ENCODE peak calls at places on chromosomes 7 and 10, in ten cellular contexts. One of them, this sample, is unnamed.

GRCh38 chr10:132102071-132102716 is 36.4 kb downstream of the JAKMIP3 start:
- DNase-seq in OCI-LY7: no peak
- DNase-seq in NCI-H1105 treated with DMSO at 0.1 percent for 48 hours: no peak
- DNase-seq in NCI-H1417: no peak
- DNase-seq in activated effector memory CD4-positive, alpha-beta T cell treated with anti-CD3 and anti-CD28 coated beads, Interleukin-2, amount 50 U/mL, for 16 hours: no peak
- DNase-seq in GM03348: no peak
- DNase-seq in iPS DF 19.7: no peak
- DNase-seq in NCI-H1694 treated with DMSO at 0.1 percent for 48 hours: no peak
- DNase-seq in SHP77: no peak
- DNase-seq in left ventricle myocardium superior: no peak
- DNase-seq in this sample: no peak

GRCh38 chr7:139246905-139247304 is 15.9 kb downstream of the UBN2 start:
- DNase-seq in NCI-H1105 treated with DMSO at 0.1 percent for 48 hours: no peak
- DNase-seq in iPS DF 19.7: no peak
- DNase-seq in left ventricle myocardium superior: no peak
- DNase-seq in NCI-H1417: no peak
- DNase-seq in GM03348: peak; percentile 50
- DNase-seq in activated effector memory CD4-positive, alpha-beta T cell treated with anti-CD3 and anti-CD28 coated beads, Interleukin-2, amount 50 U/mL, for 16 hours: no peak
- DNase-seq in NCI-H1694 treated with DMSO at 0.1 percent for 48 hours: no peak
- DNase-seq in SHP77: no peak
- DNase-seq in OCI-LY7: no peak
- DNase-seq in this sample: no peak

GRCh38 chr7:100655908-100656674 is at the start of gene ACTL6B:
- DNase-seq in GM03348: peak; percentile 91
- DNase-seq in SHP77: peak; percentile 87
- DNase-seq in left ventricle myocardium superior: peak; percentile 78
- DNase-seq in activated effector memory CD4-positive, alpha-beta T cell treated with anti-CD3 and anti-CD28 coated beads, Interleukin-2, amount 50 U/mL, for 16 hours: peak; percentile 82
- DNase-seq in NCI-H1105 treated with DMSO at 0.1 percent for 48 hours: peak; percentile 78
- DNase-seq in NCI-H1417: peak; percentile 88
- DNase-seq in OCI-LY7: no peak
- DNase-seq in NCI-H1694 treated with DMSO at 0.1 percent for 48 hours: peak; percentile 68
- DNase-seq in iPS DF 19.7: peak; percentile 48
- DNase-seq in this sample: no peak

GRCh38 chr7:15747187-15748111 is 61.0 kb upstream of the MEOX2 start:
- DNase-seq in activated effector memory CD4-positive, alpha-beta T cell treated with anti-CD3 and anti-CD28 coated beads, Interleukin-2, amount 50 U/mL, for 16 hours: no peak
- DNase-seq in NCI-H1105 treated with DMSO at 0.1 percent for 48 hours: no peak
- DNase-seq in NCI-H1417: no peak
- DNase-seq in OCI-LY7: no peak
- DNase-seq in SHP77: no peak
- DNase-seq in iPS DF 19.7: no peak
- DNase-seq in left ventricle myocardium superior: no peak
- DNase-seq in GM03348: peak; percentile 41
- DNase-seq in NCI-H1694 treated with DMSO at 0.1 percent for 48 hours: no peak
- DNase-seq in this sample: no peak

GRCh38 chr7:108972009-108972408 is 402.3 kb downstream of the DNAJB9 start:
- DNase-seq in activated effector memory CD4-positive, alpha-beta T cell treated with anti-CD3 and anti-CD28 coated beads, Interleukin-2, amount 50 U/mL, for 16 hours: no peak
- DNase-seq in NCI-H1694 treated with DMSO at 0.1 percent for 48 hours: no peak
- DNase-seq in OCI-LY7: no peak
- DNase-seq in left ventricle myocardium superior: no peak
- DNase-seq in GM03348: no peak
- DNase-seq in NCI-H1105 treated with DMSO at 0.1 percent for 48 hours: peak; percentile 43
- DNase-seq in SHP77: no peak
- DNase-seq in NCI-H1417: no peak
- DNase-seq in iPS DF 19.7: no peak
- DNase-seq in this sample: no peak

GRCh38 chr10:80415734-80416281 is 7.5 kb downstream of the PRXL2A start:
- DNase-seq in NCI-H1417: no peak
- DNase-seq in left ventricle myocardium superior: no peak
- DNase-seq in SHP77: no peak
- DNase-seq in OCI-LY7: no peak
- DNase-seq in NCI-H1105 treated with DMSO at 0.1 percent for 48 hours: no peak
- DNase-seq in NCI-H1694 treated with DMSO at 0.1 percent for 48 hours: no peak
- DNase-seq in activated effector memory CD4-positive, alpha-beta T cell treated with anti-CD3 and anti-CD28 coated beads, Interleukin-2, amount 50 U/mL, for 16 hours: no peak
- DNase-seq in iPS DF 19.7: no peak
- DNase-seq in GM03348: no peak
- DNase-seq in this sample: no peak

GRCh38 chr7:102125127-102125561 is 161.5 kb upstream of the SH2B2 start:
- DNase-seq in SHP77: no peak
- DNase-seq in NCI-H1417: no peak
- DNase-seq in iPS DF 19.7: peak; percentile 60
- DNase-seq in left ventricle myocardium superior: peak; percentile 70
- DNase-seq in NCI-H1694 treated with DMSO at 0.1 percent for 48 hours: no peak
- DNase-seq in activated effector memory CD4-positive, alpha-beta T cell treated with anti-CD3 and anti-CD28 coated beads, Interleukin-2, amount 50 U/mL, for 16 hours: no peak
- DNase-seq in OCI-LY7: no peak
- DNase-seq in GM03348: peak; percentile 91
- DNase-seq in NCI-H1105 treated with DMSO at 0.1 percent for 48 hours: no peak
- DNase-seq in this sample: no peak

GRCh38 chr10:55500931-55501559 is 700.0 kb upstream of the PCDH15 start:
- DNase-seq in activated effector memory CD4-positive, alpha-beta T cell treated with anti-CD3 and anti-CD28 coated beads, Interleukin-2, amount 50 U/mL, for 16 hours: no peak
- DNase-seq in left ventricle myocardium superior: no peak
- DNase-seq in SHP77: no peak
- DNase-seq in iPS DF 19.7: peak; percentile 35
- DNase-seq in OCI-LY7: peak; percentile 10
- DNase-seq in GM03348: peak; percentile 7
- DNase-seq in NCI-H1694 treated with DMSO at 0.1 percent for 48 hours: no peak
- DNase-seq in NCI-H1105 treated with DMSO at 0.1 percent for 48 hours: peak; percentile 38
- DNase-seq in NCI-H1417: peak; percentile 25
- DNase-seq in this sample: no peak

GRCh38 chr10:103295391-103296044 is 18.6 kb downstream of the INA start:
- DNase-seq in SHP77: no peak
- DNase-seq in NCI-H1105 treated with DMSO at 0.1 percent for 48 hours: no peak
- DNase-seq in activated effector memory CD4-positive, alpha-beta T cell treated with anti-CD3 and anti-CD28 coated beads, Interleukin-2, amount 50 U/mL, for 16 hours: no peak
- DNase-seq in OCI-LY7: no peak
- DNase-seq in left ventricle myocardium superior: no peak
- DNase-seq in iPS DF 19.7: no peak
- DNase-seq in GM03348: peak; percentile 67
- DNase-seq in NCI-H1694 treated with DMSO at 0.1 percent for 48 hours: no peak
- DNase-seq in NCI-H1417: no peak
- DNase-seq in this sample: no peak

This sample was measured in lower leg skin.